ENCODE peak calls at places on chromosomes 12 and 14, in nine cellular contexts. One of them, this sample, is unnamed.

GRCh38 chr12:116674643-116675183 is 63.2 kb downstream of the SPRING1 start:
- DNase-seq in CD4-positive, CD25-positive, alpha-beta regulatory T cell: no peak
- DNase-seq in activated CD8-positive, alpha-beta memory T cell treated with anti-CD3 and anti-CD28 coated beads for 4 hours: no peak
- DNase-seq in SW 1271: no peak
- DNase-seq in Caki2: no peak
- DNase-seq in Calu3: no peak
- DNase-seq in anterior cingulate cortex: no peak
- DNase-seq in NCI-H1105: no peak
- DNase-seq in foreskin melanocyte: no peak
- DNase-seq in this sample: no peak

GRCh38 chr12:131944601-131945251 is 5.0 kb upstream of the EP400 start:
- DNase-seq in foreskin melanocyte: no peak
- DNase-seq in Caki2: no peak
- DNase-seq in NCI-H1105: no peak
- DNase-seq in SW 1271: no peak
- DNase-seq in anterior cingulate cortex: no peak
- DNase-seq in Calu3: no peak
- DNase-seq in activated CD8-positive, alpha-beta memory T cell treated with anti-CD3 and anti-CD28 coated beads for 4 hours: no peak
- DNase-seq in CD4-positive, CD25-positive, alpha-beta regulatory T cell: no peak
- DNase-seq in this sample: no peak

GRCh38 chr14:58832010-58832409 is 194.2 kb downstream of the DACT1 start:
- DNase-seq in CD4-positive, CD25-positive, alpha-beta regulatory T cell: no peak
- DNase-seq in SW 1271: no peak
- DNase-seq in Caki2: no peak
- DNase-seq in anterior cingulate cortex: no peak
- DNase-seq in activated CD8-positive, alpha-beta memory T cell treated with anti-CD3 and anti-CD28 coated beads for 4 hours: no peak
- DNase-seq in Calu3: peak; percentile 5
- DNase-seq in NCI-H1105: no peak
- DNase-seq in foreskin melanocyte: no peak
- DNase-seq in this sample: no peak

GRCh38 chr14:102768223-102769048 is 8.8 kb upstream of the TRAF3 start:
- DNase-seq in activated CD8-positive, alpha-beta memory T cell treated with anti-CD3 and anti-CD28 coated beads for 4 hours: no peak
- DNase-seq in SW 1271: no peak
- DNase-seq in CD4-positive, CD25-positive, alpha-beta regulatory T cell: no peak
- DNase-seq in Calu3: no peak
- DNase-seq in Caki2: no peak
- DNase-seq in NCI-H1105: no peak
- DNase-seq in foreskin melanocyte: no peak
- DNase-seq in anterior cingulate cortex: no peak
- DNase-seq in this sample: no peak

GRCh38 chr14:20630340-20631022 is 11.0 kb downstream of the OR6S1 start:
- DNase-seq in anterior cingulate cortex: no peak
- DNase-seq in Caki2: peak; percentile 72
- DNase-seq in foreskin melanocyte: peak; percentile 39
- DNase-seq in activated CD8-positive, alpha-beta memory T cell treated with anti-CD3 and anti-CD28 coated beads for 4 hours: no peak
- DNase-seq in Calu3: peak; percentile 60
- DNase-seq in SW 1271: peak; percentile 75
- DNase-seq in CD4-positive, CD25-positive, alpha-beta regulatory T cell: no peak
- DNase-seq in NCI-H1105: peak; percentile 69
- DNase-seq in this sample: peak; percentile 10

GRCh38 chr12:75589801-75590200 is 78.4 kb upstream of the KRR1 start:
- DNase-seq in NCI-H1105: no peak
- DNase-seq in anterior cingulate cortex: no peak
- DNase-seq in activated CD8-positive, alpha-beta memory T cell treated with anti-CD3 and anti-CD28 coated beads for 4 hours: no peak
- DNase-seq in Calu3: no peak
- DNase-seq in SW 1271: no peak
- DNase-seq in Caki2: no peak
- DNase-seq in CD4-positive, CD25-positive, alpha-beta regulatory T cell: no peak
- DNase-seq in foreskin melanocyte: no peak
- DNase-seq in this sample: no peak

GRCh38 chr12:25308761-25309160 is 58.0 kb upstream of the KRAS start:
- DNase-seq in CD4-positive, CD25-positive, alpha-beta regulatory T cell: no peak
- DNase-seq in NCI-H1105: no peak
- DNase-seq in anterior cingulate cortex: no peak
- DNase-seq in Caki2: no peak
- DNase-seq in SW 1271: no peak
- DNase-seq in activated CD8-positive, alpha-beta memory T cell treated with anti-CD3 and anti-CD28 coated beads for 4 hours: no peak
- DNase-seq in foreskin melanocyte: no peak
- DNase-seq in Calu3: no peak
- DNase-seq in this sample: no peak

GRCh38 chr14:20278414-20278813 is 27.3 kb downstream of the TTC5 start:
- DNase-seq in CD4-positive, CD25-positive, alpha-beta regulatory T cell: no peak
- DNase-seq in anterior cingulate cortex: no peak
- DNase-seq in activated CD8-positive, alpha-beta memory T cell treated with anti-CD3 and anti-CD28 coated beads for 4 hours: no peak
- DNase-seq in Caki2: no peak
- DNase-seq in foreskin melanocyte: no peak
- DNase-seq in Calu3: peak; percentile 3
- DNase-seq in NCI-H1105: no peak
- DNase-seq in SW 1271: no peak
- DNase-seq in this sample: no peak

GRCh38 chr12:11765817-11766794 is 116.6 kb downstream of the ETV6 start:
- DNase-seq in SW 1271: no peak
- DNase-seq in NCI-H1105: no peak
- DNase-seq in Calu3: no peak
- DNase-seq in CD4-positive, CD25-positive, alpha-beta regulatory T cell: no peak
- DNase-seq in activated CD8-positive, alpha-beta memory T cell treated with anti-CD3 and anti-CD28 coated beads for 4 hours: peak; percentile 6
- DNase-seq in Caki2: no peak
- DNase-seq in foreskin melanocyte: no peak
- DNase-seq in anterior cingulate cortex: no peak
- DNase-seq in this sample: peak; percentile 55

GRCh38 chr12:124278389-124279101 is 16.3 kb upstream of the RFLNA start:
- DNase-seq in NCI-H1105: no peak
- DNase-seq in Calu3: no peak
- DNase-seq in CD4-positive, CD25-positive, alpha-beta regulatory T cell: no peak
- DNase-seq in Caki2: no peak
- DNase-seq in activated CD8-positive, alpha-beta memory T cell treated with anti-CD3 and anti-CD28 coated beads for 4 hours: no peak
- DNase-seq in anterior cingulate cortex: no peak
- DNase-seq in SW 1271: no peak
- DNase-seq in foreskin melanocyte: peak; percentile 80
- DNase-seq in this sample: peak; percentile 14

GRCh38 chr14:58138065-58138718 is 13.8 kb downstream of the ARMH4 start:
- DNase-seq in CD4-positive, CD25-positive, alpha-beta regulatory T cell: no peak
- DNase-seq in activated CD8-positive, alpha-beta memory T cell treated with anti-CD3 and anti-CD28 coated beads for 4 hours: no peak
- DNase-seq in foreskin melanocyte: no peak
- DNase-seq in NCI-H1105: no peak
- DNase-seq in Calu3: no peak
- DNase-seq in SW 1271: no peak
- DNase-seq in Caki2: no peak
- DNase-seq in anterior cingulate cortex: no peak
- DNase-seq in this sample: no peak

GRCh38 chr12:77152623-77153193 is 87.3 kb upstream of the E2F7 start:
- DNase-seq in anterior cingulate cortex: no peak
- DNase-seq in foreskin melanocyte: peak; percentile 40
- DNase-seq in Calu3: peak; percentile 12
- DNase-seq in activated CD8-positive, alpha-beta memory T cell treated with anti-CD3 and anti-CD28 coated beads for 4 hours: no peak
- DNase-seq in CD4-positive, CD25-positive, alpha-beta regulatory T cell: no peak
- DNase-seq in Caki2: peak; percentile 9
- DNase-seq in NCI-H1105: no peak
- DNase-seq in SW 1271: no peak
- DNase-seq in this sample: no peak

GRCh38 chr12:109276160-109276559 is 32.9 kb downstream of the FOXN4 start:
- DNase-seq in CD4-positive, CD25-positive, alpha-beta regulatory T cell: no peak
- DNase-seq in anterior cingulate cortex: no peak
- DNase-seq in SW 1271: no peak
- DNase-seq in activated CD8-positive, alpha-beta memory T cell treated with anti-CD3 and anti-CD28 coated beads for 4 hours: no peak
- DNase-seq in Calu3: no peak
- DNase-seq in foreskin melanocyte: no peak
- DNase-seq in NCI-H1105: no peak
- DNase-seq in Caki2: no peak
- DNase-seq in this sample: no peak

GRCh38 chr12:68647507-68647906 is 36.8 kb downstream of the RAP1B start:
- DNase-seq in Caki2: no peak
- DNase-seq in Calu3: no peak
- DNase-seq in activated CD8-positive, alpha-beta memory T cell treated with anti-CD3 and anti-CD28 coated beads for 4 hours: no peak
- DNase-seq in SW 1271: no peak
- DNase-seq in foreskin melanocyte: no peak
- DNase-seq in anterior cingulate cortex: no peak
- DNase-seq in NCI-H1105: no peak
- DNase-seq in CD4-positive, CD25-positive, alpha-beta regulatory T cell: no peak
- DNase-seq in this sample: no peak

GRCh38 chr12:50220357-50221061 is 53.3 kb upstream of the CERS5 start:
- DNase-seq in CD4-positive, CD25-positive, alpha-beta regulatory T cell: no peak
- DNase-seq in SW 1271: no peak
- DNase-seq in activated CD8-positive, alpha-beta memory T cell treated with anti-CD3 and anti-CD28 coated beads for 4 hours: no peak
- DNase-seq in NCI-H1105: no peak
- DNase-seq in Caki2: no peak
- DNase-seq in anterior cingulate cortex: no peak
- DNase-seq in Calu3: no peak
- DNase-seq in foreskin melanocyte: no peak
- DNase-seq in this sample: no peak